ENCODE peak calls at places on chromosomes 3 and 15, in four cellular contexts. A is NCI-H345, J is AG20443, S is RWPE1. R is an unnamed sample.

GRCh38 chr15:41791970-41792637 is 17.8 kb downstream of the MAPKBP1 start:
- DNase-seq in A (peak), J (no peak), S (no peak), R (no peak)

GRCh38 chr3:82520846-82521245 is 759.4 kb upstream of the GBE1 start:
- DNase-seq in A (no peak), J (no peak), S (no peak), R (no peak)

GRCh38 chr15:84831028-84831427 is 13.9 kb downstream of the ALPK3 start:
- DNase-seq in A (no peak), J (no peak), S (no peak), R (no peak)

GRCh38 chr3:57048052-57048671 is 12.3 kb upstream of the SPATA12 start:
- DNase-seq in A (peak), J (peak), S (no peak), R (no peak)

GRCh38 chr15:69046781-69047180 is 32.3 kb downstream of the NOX5 start:
- DNase-seq in A (no peak), J (no peak), S (no peak), R (no peak)

GRCh38 chr3:177589921-177590336 is 392.6 kb upstream of the TBL1XR1 start:
- DNase-seq in A (peak), J (peak), S (peak), R (no peak)

GRCh38 chr3:191434036-191434435 is 26.9 kb upstream of the PYDC2 start:
- DNase-seq in A (no peak), J (no peak), S (no peak), R (peak)

GRCh38 chr3:121424549-121424948 is 121.2 kb downstream of the POLQ start:
- DNase-seq in A (no peak), J (no peak), S (no peak), R (no peak)

GRCh38 chr15:26224266-26224665 is 361.1 kb upstream of the ATP10A start:
- DNase-seq in A (no peak), J (no peak), S (no peak), R (no peak)

GRCh38 chr3:129607391-129608068 is 1.1 kb upstream of the PLXND1 start:
- DNase-seq in A (no peak), J (no peak), S (no peak), R (no peak)

GRCh38 chr15:35783203-35783602 is 237.2 kb upstream of the DPH6 start:
- DNase-seq in A (no peak), J (no peak), S (no peak), R (no peak)

GRCh38 chr3:30779686-30780287 is 114.7 kb downstream of the GADL1 start:
- DNase-seq in A (no peak), J (peak), S (no peak), R (peak)

GRCh38 chr3:127041933-127042332 is 59.0 kb downstream of the PLXNA1 start:
- DNase-seq in A (no peak), J (no peak), S (no peak), R (no peak)

GRCh38 chr3:152193673-152194267 is 75.0 kb upstream of the MBNL1 start:
- DNase-seq in A (no peak), J (no peak), S (no peak), R (no peak)

GRCh38 chr3:123688241-123688747 is 103.4 kb upstream of the HACD2 start:
- DNase-seq in A (no peak), J (peak), S (peak), R (no peak)

GRCh38 chr15:89417206-89417725 is 79.1 kb downstream of the RHCG start:
- DNase-seq in A (no peak), J (no peak), S (no peak), R (no peak)

GRCh38 chr3:32667072-32667582 is 17.9 kb upstream of the CNOT10 start:
- DNase-seq in A (no peak), J (no peak), S (no peak), R (no peak)

GRCh38 chr15:87268675-87269074 is 987.9 kb downstream of the NTRK3 start:
- DNase-seq in A (no peak), J (no peak), S (no peak), R (no peak)

GRCh38 chr15:69093127-69093526 is 67.3 kb upstream of the GLCE start:
- DNase-seq in A (no peak), J (no peak), S (no peak), R (peak)

R was measured in ELF-1.